ENCODE peak calls at places on chromosomes 6 and 20, in four cellular contexts. One of them, this sample, is unnamed.
A peak's percentile ranks its signal among the peaks of the same experiment; 100 is the strongest.

GRCh38 chr20:45311589-45312211 is 3.6 kb upstream of the MATN4 start:
- DNase-seq in stomach: peak; percentile 72
- DNase-seq in heart right ventricle: peak; percentile 61
- DNase-seq in GM23338: peak; percentile 95
- DNase-seq in this sample: peak; percentile 64

GRCh38 chr6:148599967-148600426 is 146.8 kb upstream of the UST start:
- DNase-seq in stomach: no peak
- DNase-seq in heart right ventricle: no peak
- DNase-seq in GM23338: peak; percentile 97
- DNase-seq in this sample: no peak

GRCh38 chr20:62048821-62049291 is 16.8 kb downstream of the TAF4 start:
- DNase-seq in stomach: no peak
- DNase-seq in heart right ventricle: no peak
- DNase-seq in GM23338: no peak
- DNase-seq in this sample: no peak

GRCh38 chr20:22338140-22338708 is 246.1 kb downstream of the FOXA2 start:
- DNase-seq in stomach: no peak
- DNase-seq in heart right ventricle: no peak
- DNase-seq in GM23338: no peak
- DNase-seq in this sample: no peak

GRCh38 chr6:126112171-126112632 is 125.9 kb downstream of the TRMT11 start:
- DNase-seq in stomach: no peak
- DNase-seq in heart right ventricle: no peak
- DNase-seq in GM23338: no peak
- DNase-seq in this sample: no peak

GRCh38 chr6:108200631-108201030 is 34.8 kb downstream of the NR2E1 start:
- DNase-seq in stomach: no peak
- DNase-seq in heart right ventricle: no peak
- DNase-seq in GM23338: no peak
- DNase-seq in this sample: no peak

GRCh38 chr6:168247456-168248147 is 72.0 kb downstream of the DACT2 start:
- DNase-seq in stomach: peak; percentile 68
- DNase-seq in heart right ventricle: no peak
- DNase-seq in GM23338: no peak
- DNase-seq in this sample: peak; percentile 57

GRCh38 chr20:25044660-25045342 is 13.1 kb downstream of the ACSS1 start:
- DNase-seq in stomach: no peak
- DNase-seq in heart right ventricle: no peak
- DNase-seq in GM23338: no peak
- DNase-seq in this sample: no peak

GRCh38 chr6:157219201-157220200 is 103.8 kb downstream of the TMEM242 start:
- DNase-seq in stomach: no peak
- DNase-seq in heart right ventricle: no peak
- DNase-seq in GM23338: peak; percentile 39
- DNase-seq in this sample: no peak

GRCh38 chr6:158086054-158086705 is 81.9 kb downstream of the SERAC1 start:
- DNase-seq in stomach: no peak
- DNase-seq in heart right ventricle: no peak
- DNase-seq in GM23338: no peak
- DNase-seq in this sample: no peak

GRCh38 chr6:136424901-136425300 is 125.3 kb downstream of the MAP7 start:
- DNase-seq in stomach: no peak
- DNase-seq in heart right ventricle: no peak
- DNase-seq in GM23338: no peak
- DNase-seq in this sample: no peak

GRCh38 chr6:126824226-126824625 is 294.2 kb upstream of the RSPO3 start:
- DNase-seq in stomach: no peak
- DNase-seq in heart right ventricle: no peak
- DNase-seq in GM23338: peak; percentile 66
- DNase-seq in this sample: no peak

GRCh38 chr6:135183532-135184440 is 2.7 kb downstream of the MYB start:
- DNase-seq in stomach: peak; percentile 67
- DNase-seq in heart right ventricle: no peak
- DNase-seq in GM23338: peak; percentile 93
- DNase-seq in this sample: peak; percentile 46

GRCh38 chr20:51696304-51697118 is 71.7 kb downstream of the ATP9A start:
- DNase-seq in stomach: no peak
- DNase-seq in heart right ventricle: no peak
- DNase-seq in GM23338: no peak
- DNase-seq in this sample: no peak

GRCh38 chr6:113860165-113860955 is 3.2 kb downstream of the MARCKS start:
- DNase-seq in stomach: peak; percentile 29
- DNase-seq in heart right ventricle: peak; percentile 42
- DNase-seq in GM23338: peak; percentile 65
- DNase-seq in this sample: no peak

GRCh38 chr20:44052166-44052565 is 134.8 kb downstream of the JPH2 start:
- DNase-seq in stomach: peak; percentile 17
- DNase-seq in heart right ventricle: no peak
- DNase-seq in GM23338: no peak
- DNase-seq in this sample: no peak

GRCh38 chr6:85240787-85241186 is 209.1 kb upstream of the NT5E start:
- DNase-seq in stomach: no peak
- DNase-seq in heart right ventricle: no peak
- DNase-seq in GM23338: no peak
- DNase-seq in this sample: no peak

GRCh38 chr6:166572370-166573261 is 13.9 kb downstream of the RAMACL start:
- DNase-seq in stomach: no peak
- DNase-seq in heart right ventricle: no peak
- DNase-seq in GM23338: peak; percentile 78
- DNase-seq in this sample: peak; percentile 75

GRCh38 chr20:55424968-55425367 is 580.4 kb downstream of the CBLN4 start:
- DNase-seq in stomach: no peak
- DNase-seq in heart right ventricle: no peak
- DNase-seq in GM23338: no peak
- DNase-seq in this sample: no peak

GRCh38 chr6:149990672-149991402 is 27.1 kb downstream of the ULBP1 start:
- DNase-seq in stomach: no peak
- DNase-seq in heart right ventricle: no peak
- DNase-seq in GM23338: peak; percentile 55
- DNase-seq in this sample: no peak

GRCh38 chr6:8608737-8609136 is 173.4 kb upstream of the SLC35B3 start:
- DNase-seq in stomach: no peak
- DNase-seq in heart right ventricle: no peak
- DNase-seq in GM23338: peak; percentile 51
- DNase-seq in this sample: no peak

GRCh38 chr6:72616406-72617015 is 5.4 kb upstream of the KCNQ5 start:
- DNase-seq in stomach: no peak
- DNase-seq in heart right ventricle: no peak
- DNase-seq in GM23338: peak; percentile 67
- DNase-seq in this sample: no peak

GRCh38 chr6:113654396-113654795 is 202.7 kb upstream of the MARCKS start:
- DNase-seq in stomach: peak; percentile 84
- DNase-seq in heart right ventricle: peak; percentile 29
- DNase-seq in GM23338: no peak
- DNase-seq in this sample: peak; percentile 81

GRCh38 chr6:150207931-150208570 is 65.2 kb downstream of the PPP1R14C start:
- DNase-seq in stomach: no peak
- DNase-seq in heart right ventricle: no peak
- DNase-seq in GM23338: no peak
- DNase-seq in this sample: no peak

GRCh38 chr6:56292505-56293181 is 45.3 kb upstream of the COL21A1 start:
- DNase-seq in stomach: no peak
- DNase-seq in heart right ventricle: no peak
- DNase-seq in GM23338: peak; percentile 77
- DNase-seq in this sample: no peak

GRCh38 chr6:39335780-39336541 is 13.5 kb upstream of the KCNK16 start:
- DNase-seq in stomach: no peak
- DNase-seq in heart right ventricle: no peak
- DNase-seq in GM23338: no peak
- DNase-seq in this sample: no peak

GRCh38 chr6:159169557-159170332 is 545 bp downstream of the FNDC1 start:
- DNase-seq in stomach: no peak
- DNase-seq in heart right ventricle: peak; percentile 23
- DNase-seq in GM23338: peak; percentile 86
- DNase-seq in this sample: no peak

GRCh38 chr6:149941583-149942460 is at the start of gene ULBP2:
- DNase-seq in stomach: peak; percentile 71
- DNase-seq in heart right ventricle: peak; percentile 85
- DNase-seq in GM23338: peak; percentile 83
- DNase-seq in this sample: peak; percentile 83

GRCh38 chr6:143731789-143732188 is 54.0 kb downstream of the PHACTR2 start:
- DNase-seq in stomach: no peak
- DNase-seq in heart right ventricle: no peak
- DNase-seq in GM23338: no peak
- DNase-seq in this sample: no peak

GRCh38 chr20:49268600-49269365 is 9.1 kb downstream of the ZNFX1 start:
- DNase-seq in stomach: no peak
- DNase-seq in heart right ventricle: no peak
- DNase-seq in GM23338: no peak
- DNase-seq in this sample: no peak

GRCh38 chr6:166333172-166333995 is 9.0 kb downstream of the SFT2D1 start:
- DNase-seq in stomach: no peak
- DNase-seq in heart right ventricle: no peak
- DNase-seq in GM23338: no peak
- DNase-seq in this sample: no peak

GRCh38 chr20:40811660-40812414 is 122.8 kb upstream of the MAFB start:
- DNase-seq in stomach: no peak
- DNase-seq in heart right ventricle: no peak
- DNase-seq in GM23338: peak; percentile 27
- DNase-seq in this sample: no peak
- TF ChIP-seq CTCF in stomach: no peak
- TF ChIP-seq CTCF in heart right ventricle: no peak
- TF ChIP-seq CTCF in GM23338: peak; percentile 37
- TF ChIP-seq CTCF in this sample: no peak

GRCh38 chr6:128371113-128371512 is 149.3 kb downstream of the PTPRK start:
- DNase-seq in stomach: no peak
- DNase-seq in heart right ventricle: no peak
- DNase-seq in GM23338: no peak
- DNase-seq in this sample: no peak
- H3K4me1 ChIP-seq in stomach: peaks cover 11% of the 10 kb centered on the region
- H3K4me1 ChIP-seq in heart right ventricle: peaks cover 33% of the 10 kb centered on the region
- H3K4me1 ChIP-seq in GM23338: peaks cover 13% of the 10 kb centered on the region
- H3K4me1 ChIP-seq in this sample: peaks cover 7% of the 10 kb centered on the region

GRCh38 chr6:140344149-140344913 is 969.9 kb upstream of the CITED2 start:
- DNase-seq in stomach: no peak
- DNase-seq in heart right ventricle: no peak
- DNase-seq in GM23338: no peak
- DNase-seq in this sample: no peak
- TF ChIP-seq CTCF in stomach: no peak
- TF ChIP-seq CTCF in heart right ventricle: no peak
- TF ChIP-seq CTCF in GM23338: no peak
- TF ChIP-seq CTCF in this sample: no peak

DNA sequence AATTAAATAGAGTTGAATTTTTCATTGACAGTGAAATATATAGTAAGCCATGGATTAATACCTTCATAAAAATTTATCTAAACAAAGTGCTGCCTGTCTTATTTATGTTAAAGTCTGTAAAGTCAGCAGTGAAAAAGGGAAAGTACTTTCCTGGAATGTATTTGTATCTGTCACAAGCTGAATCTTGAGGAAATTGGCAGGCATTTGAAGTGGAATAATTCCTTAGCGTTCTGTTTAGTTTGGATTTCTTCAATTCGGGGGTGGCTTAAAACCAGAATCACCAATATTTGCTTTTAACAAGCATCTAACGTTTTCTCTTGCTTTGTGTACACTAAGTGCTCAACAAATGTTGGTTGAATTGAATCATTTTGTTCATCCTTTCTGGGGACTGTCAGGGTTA is 2.2 kb upstream of the NPEPL1 start:
- DNase-seq in stomach: no peak
- DNase-seq in heart right ventricle: no peak
- DNase-seq in GM23338: no peak
- DNase-seq in this sample: no peak
- H3K4me1 ChIP-seq in stomach: peaks cover 25% of the 10 kb centered on the region
- H3K4me1 ChIP-seq in heart right ventricle: peaks cover 36% of the 10 kb centered on the region
- H3K4me1 ChIP-seq in GM23338: peaks cover 31% of the 10 kb centered on the region
- H3K4me1 ChIP-seq in this sample: peaks cover 20% of the 10 kb centered on the region

GRCh38 chr20:4087923-4088322 is 72.6 kb upstream of the RNF24 start:
- DNase-seq in stomach: no peak
- DNase-seq in heart right ventricle: no peak
- DNase-seq in GM23338: no peak
- DNase-seq in this sample: no peak

GRCh38 chr20:4092136-4092479 is 76.8 kb upstream of the RNF24 start:
- DNase-seq in stomach: no peak
- DNase-seq in heart right ventricle: no peak
- DNase-seq in GM23338: no peak
- DNase-seq in this sample: no peak

GRCh38 chr20:4088766-4089165 is 73.4 kb upstream of the RNF24 start:
- DNase-seq in stomach: no peak
- DNase-seq in heart right ventricle: no peak
- DNase-seq in GM23338: no peak
- DNase-seq in this sample: no peak

GRCh38 chr20:4090756-4091331 is 75.5 kb upstream of the RNF24 start:
- DNase-seq in stomach: peak; percentile 21
- DNase-seq in heart right ventricle: no peak
- DNase-seq in GM23338: no peak
- DNase-seq in this sample: no peak

GRCh38 chr20:4091332-4092135 is 76.2 kb upstream of the RNF24 start:
- DNase-seq in stomach: peak; percentile 69
- DNase-seq in heart right ventricle: peak; percentile 70
- DNase-seq in GM23338: peak; percentile 90
- DNase-seq in this sample: peak; percentile 64
- TF ChIP-seq CTCF in stomach: peak; percentile 46
- TF ChIP-seq CTCF in heart right ventricle: peak; percentile 69
- TF ChIP-seq CTCF in GM23338: peak; percentile 88
- TF ChIP-seq CTCF in this sample: peak; percentile 9

GRCh38 chr20:58650181-58650775 is 805 bp upstream of the STX16 start:
- DNase-seq in stomach: no peak
- DNase-seq in heart right ventricle: peak; percentile 45
- DNase-seq in GM23338: peak; percentile 68
- DNase-seq in this sample: no peak
- H3K4me1 ChIP-seq in stomach: peaks cover 23% of the 10 kb centered on the region
- H3K4me1 ChIP-seq in heart right ventricle: peaks cover 44% of the 10 kb centered on the region
- H3K4me1 ChIP-seq in GM23338: peaks cover 35% of the 10 kb centered on the region
- H3K4me1 ChIP-seq in this sample: peaks cover 1% of the 10 kb centered on the region

DNA sequence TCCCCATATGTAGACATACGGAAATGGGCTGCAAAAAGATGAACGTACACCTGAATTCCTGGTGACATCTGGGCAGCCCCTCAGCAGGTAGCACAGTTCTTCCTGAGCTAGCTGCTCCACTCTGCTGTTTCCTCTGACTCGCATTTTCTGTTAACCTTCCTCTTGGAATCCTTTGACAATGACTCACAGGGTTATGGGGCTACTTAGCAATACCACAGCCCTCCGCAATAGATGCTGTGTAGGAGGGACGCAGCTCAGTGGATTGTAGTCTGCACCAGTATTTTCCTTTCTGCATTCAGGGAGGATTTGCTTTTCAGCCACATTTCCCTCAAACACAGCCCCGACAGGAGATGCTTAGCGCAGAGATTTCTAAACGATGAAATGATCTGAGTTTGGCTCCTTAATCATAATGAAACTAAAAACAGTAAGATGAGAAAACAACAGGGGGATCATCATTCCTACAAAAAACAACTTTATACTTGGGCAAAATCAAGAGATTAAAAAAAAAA is 12.4 kb downstream of the BACH2 start:
- DNase-seq in stomach: no peak
- DNase-seq in heart right ventricle: no peak
- DNase-seq in GM23338: peak; percentile 76
- DNase-seq in this sample: no peak
- TF ChIP-seq CTCF in stomach: no peak
- TF ChIP-seq CTCF in heart right ventricle: no peak
- TF ChIP-seq CTCF in GM23338: no peak
- TF ChIP-seq CTCF in this sample: no peak